ENCODE peak calls at places on chromosomes 7 and 10, in six cellular contexts. One of them, this sample, is unnamed.

GRCh38 chr7:155844526-155844925 is 32.3 kb upstream of the SHH start:
- DNase-seq in EL: no peak
- DNase-seq in activated CD4-positive, alpha-beta T cell treated with anti-CD3 and anti-CD28 coated beads for 4 hours: no peak
- DNase-seq in BE2C: no peak
- DNase-seq in T-helper 1 cell: no peak
- DNase-seq in NCI-H345: no peak
- DNase-seq in this sample: no peak

GRCh38 chr10:79442171-79443040 is 3.0 kb downstream of the ZCCHC24 start:
- DNase-seq in BE2C: no peak
- DNase-seq in NCI-H345: no peak
- DNase-seq in activated CD4-positive, alpha-beta T cell treated with anti-CD3 and anti-CD28 coated beads for 4 hours: no peak
- DNase-seq in EL: no peak
- DNase-seq in T-helper 1 cell: no peak
- DNase-seq in this sample: no peak

GRCh38 chr7:31488562-31489203 is 25.2 kb upstream of the ITPRID1 start:
- DNase-seq in NCI-H345: peak
- DNase-seq in EL: peak
- DNase-seq in activated CD4-positive, alpha-beta T cell treated with anti-CD3 and anti-CD28 coated beads for 4 hours: no peak
- DNase-seq in BE2C: peak
- DNase-seq in T-helper 1 cell: no peak
- DNase-seq in this sample: peak

GRCh38 chr10:124685251-124685650 is 58.9 kb downstream of the FAM53B start:
- DNase-seq in T-helper 1 cell: no peak
- DNase-seq in EL: no peak
- DNase-seq in NCI-H345: no peak
- DNase-seq in activated CD4-positive, alpha-beta T cell treated with anti-CD3 and anti-CD28 coated beads for 4 hours: no peak
- DNase-seq in BE2C: no peak
- DNase-seq in this sample: no peak

GRCh38 chr10:85967594-85967993 is 399.0 kb downstream of the GRID1 start:
- DNase-seq in T-helper 1 cell: no peak
- DNase-seq in EL: no peak
- DNase-seq in NCI-H345: no peak
- DNase-seq in BE2C: no peak
- DNase-seq in activated CD4-positive, alpha-beta T cell treated with anti-CD3 and anti-CD28 coated beads for 4 hours: no peak
- DNase-seq in this sample: no peak

GRCh38 chr10:7956508-7956907 is 98.0 kb upstream of the GATA3 start:
- DNase-seq in EL: peak
- DNase-seq in NCI-H345: no peak
- DNase-seq in T-helper 1 cell: no peak
- DNase-seq in BE2C: no peak
- DNase-seq in activated CD4-positive, alpha-beta T cell treated with anti-CD3 and anti-CD28 coated beads for 4 hours: no peak
- DNase-seq in this sample: peak

GRCh38 chr7:21934824-21935223 is 10.9 kb downstream of the CDCA7L start:
- DNase-seq in NCI-H345: no peak
- DNase-seq in T-helper 1 cell: no peak
- DNase-seq in EL: no peak
- DNase-seq in activated CD4-positive, alpha-beta T cell treated with anti-CD3 and anti-CD28 coated beads for 4 hours: no peak
- DNase-seq in BE2C: no peak
- DNase-seq in this sample: no peak

GRCh38 chr10:99331207-99331803 is 2.1 kb downstream of the CNNM1 start:
- DNase-seq in activated CD4-positive, alpha-beta T cell treated with anti-CD3 and anti-CD28 coated beads for 4 hours: no peak
- DNase-seq in T-helper 1 cell: no peak
- DNase-seq in EL: no peak
- DNase-seq in BE2C: no peak
- DNase-seq in NCI-H345: no peak
- DNase-seq in this sample: no peak

GRCh38 chr10:132383026-132383565 is 13.9 kb upstream of the PWWP2B start:
- DNase-seq in activated CD4-positive, alpha-beta T cell treated with anti-CD3 and anti-CD28 coated beads for 4 hours: no peak
- DNase-seq in NCI-H345: no peak
- DNase-seq in T-helper 1 cell: no peak
- DNase-seq in EL: no peak
- DNase-seq in BE2C: no peak
- DNase-seq in this sample: no peak

GRCh38 chr7:54419209-54419608 is 123.0 kb upstream of the VSTM2A start:
- DNase-seq in NCI-H345: no peak
- DNase-seq in T-helper 1 cell: no peak
- DNase-seq in EL: no peak
- DNase-seq in activated CD4-positive, alpha-beta T cell treated with anti-CD3 and anti-CD28 coated beads for 4 hours: no peak
- DNase-seq in BE2C: no peak
- DNase-seq in this sample: no peak

GRCh38 chr10:98608417-98608816 is 161.7 kb upstream of the HPS1 start:
- DNase-seq in NCI-H345: no peak
- DNase-seq in EL: no peak
- DNase-seq in BE2C: no peak
- DNase-seq in activated CD4-positive, alpha-beta T cell treated with anti-CD3 and anti-CD28 coated beads for 4 hours: no peak
- DNase-seq in T-helper 1 cell: no peak
- DNase-seq in this sample: no peak

GRCh38 chr7:42237891-42238531 is 1.0 kb upstream of the GLI3 start:
- DNase-seq in NCI-H345: no peak
- DNase-seq in T-helper 1 cell: no peak
- DNase-seq in BE2C: no peak
- DNase-seq in EL: peak
- DNase-seq in activated CD4-positive, alpha-beta T cell treated with anti-CD3 and anti-CD28 coated beads for 4 hours: no peak
- DNase-seq in this sample: peak

GRCh38 chr7:47779341-47779771 is 168.9 kb downstream of the PKD1L1 start:
- DNase-seq in T-helper 1 cell: no peak
- DNase-seq in NCI-H345: no peak
- DNase-seq in EL: no peak
- DNase-seq in activated CD4-positive, alpha-beta T cell treated with anti-CD3 and anti-CD28 coated beads for 4 hours: no peak
- DNase-seq in BE2C: no peak
- DNase-seq in this sample: no peak

GRCh38 chr10:11755512-11756247 is 13.5 kb downstream of the ECHDC3 start:
- DNase-seq in NCI-H345: no peak
- DNase-seq in EL: no peak
- DNase-seq in T-helper 1 cell: no peak
- DNase-seq in activated CD4-positive, alpha-beta T cell treated with anti-CD3 and anti-CD28 coated beads for 4 hours: no peak
- DNase-seq in BE2C: peak
- DNase-seq in this sample: no peak

GRCh38 chr7:66267249-66267648 is 62.1 kb downstream of the TPST1 start:
- DNase-seq in EL: peak
- DNase-seq in NCI-H345: no peak
- DNase-seq in T-helper 1 cell: no peak
- DNase-seq in activated CD4-positive, alpha-beta T cell treated with anti-CD3 and anti-CD28 coated beads for 4 hours: no peak
- DNase-seq in BE2C: no peak
- DNase-seq in this sample: no peak

GRCh38 chr7:10919923-10920322 is 53.7 kb upstream of the PHF14 start:
- DNase-seq in EL: no peak
- DNase-seq in T-helper 1 cell: no peak
- DNase-seq in activated CD4-positive, alpha-beta T cell treated with anti-CD3 and anti-CD28 coated beads for 4 hours: no peak
- DNase-seq in BE2C: no peak
- DNase-seq in NCI-H345: no peak
- DNase-seq in this sample: no peak

GRCh38 chr10:65570143-65571010 is 1355.5 kb upstream of the LRRTM3 start:
- DNase-seq in activated CD4-positive, alpha-beta T cell treated with anti-CD3 and anti-CD28 coated beads for 4 hours: no peak
- DNase-seq in EL: peak
- DNase-seq in BE2C: peak
- DNase-seq in T-helper 1 cell: no peak
- DNase-seq in NCI-H345: no peak
- DNase-seq in this sample: peak

GRCh38 chr10:21499580-21499909 is 25.9 kb downstream of the SKIDA1 start:
- DNase-seq in activated CD4-positive, alpha-beta T cell treated with anti-CD3 and anti-CD28 coated beads for 4 hours: no peak
- DNase-seq in T-helper 1 cell: no peak
- DNase-seq in NCI-H345: no peak
- DNase-seq in BE2C: no peak
- DNase-seq in EL: no peak
- DNase-seq in this sample: no peak

GRCh38 chr7:126411032-126411820 is 841.5 kb downstream of the GRM8 start:
- DNase-seq in BE2C: no peak
- DNase-seq in T-helper 1 cell: no peak
- DNase-seq in NCI-H345: no peak
- DNase-seq in EL: no peak
- DNase-seq in activated CD4-positive, alpha-beta T cell treated with anti-CD3 and anti-CD28 coated beads for 4 hours: no peak
- DNase-seq in this sample: no peak

GRCh38 chr10:44477021-44477420 is 92.1 kb upstream of the CXCL12 start:
- DNase-seq in NCI-H345: no peak
- DNase-seq in activated CD4-positive, alpha-beta T cell treated with anti-CD3 and anti-CD28 coated beads for 4 hours: no peak
- DNase-seq in EL: peak
- DNase-seq in BE2C: no peak
- DNase-seq in T-helper 1 cell: no peak
- DNase-seq in this sample: no peak